ENCODE peak calls at places on chromosomes 5 and 9, in four cellular contexts. O is progenitor cell of endocrine pancreas; H is EL; T is CD8-positive, alpha-beta T cell. L is an unnamed sample.

GRCh38 chr5:112420111-112420864 is 1.2 kb upstream of the EPB41L4A start:
- DNase-seq in H (peak), T (no peak), O (peak), L (peak)

GRCh38 chr5:36763454-36763853 is 113.1 kb upstream of the NIPBL start:
- DNase-seq in T (no peak), H (no peak), O (no peak), L (no peak)

GRCh38 chr5:34648522-34649158 is 7.5 kb upstream of the RAI14 start:
- DNase-seq in O (no peak), T (no peak), H (peak), L (no peak)

GRCh38 chr5:65765582-65765981 is 43.6 kb downstream of the NLN start:
- DNase-seq in H (no peak), O (no peak), T (no peak), L (no peak)

GRCh38 chr9:109156705-109157104 is 10.3 kb downstream of the FRRS1L start:
- DNase-seq in H (no peak), T (no peak), O (no peak), L (no peak)

GRCh38 chr5:96691503-96692303 is 29.5 kb downstream of the CAST start:
- DNase-seq in O (no peak), H (peak), T (no peak), L (peak)

GRCh38 chr9:127224883-127225739 is 39.5 kb upstream of the GARNL3 start:
- DNase-seq in H (peak), T (peak), O (peak), L (peak)

GRCh38 chr9:21110708-21111576 is 30.7 kb downstream of the IFNW1 start:
- DNase-seq in O (no peak), H (peak), T (no peak), L (peak)

GRCh38 chr5:157108961-157109360 is at the start of gene HAVCR2:
- DNase-seq in H (no peak), O (no peak), T (peak), L (no peak)

GRCh38 chr9:37102476-37102875 is 17.9 kb upstream of the ZCCHC7 start:
- DNase-seq in H (no peak), O (no peak), T (no peak), L (peak)

GRCh38 chr5:96619946-96620345 is 42.2 kb upstream of the CAST start:
- DNase-seq in H (no peak), T (no peak), O (no peak), L (no peak)

GRCh38 chr5:151738125-151738848 is 20.1 kb downstream of the ATOX1 start:
- DNase-seq in H (peak), O (no peak), T (no peak), L (no peak)

GRCh38 chr5:126597156-126597555 is 2.1 kb upstream of the ALDH7A1 start:
- DNase-seq in O (no peak), H (peak), T (no peak), L (peak)

GRCh38 chr9:108443741-108444140 is 412.0 kb downstream of the ACTL7B start:
- DNase-seq in O (no peak), H (peak), T (no peak), L (peak)

GRCh38 chr5:180823938-180824629 is 21.5 kb upstream of the MGAT1 start:
- DNase-seq in O (no peak), H (no peak), T (no peak), L (no peak)

GRCh38 chr9:14356376-14356775 is 42.4 kb upstream of the NFIB start:
- DNase-seq in O (no peak), H (no peak), T (no peak), L (no peak)

GRCh38 chr9:35666547-35666946 is 1.6 kb upstream of the ARHGEF39 start:
- DNase-seq in T (no peak), H (no peak), O (no peak), L (no peak)

GRCh38 chr5:107919969-107920368 is 249.2 kb upstream of the EFNA5 start:
- DNase-seq in O (no peak), T (no peak), H (no peak), L (no peak)

GRCh38 chr5:94039101-94039500 is 297.7 kb upstream of the POU5F2 start:
- DNase-seq in H (no peak), T (no peak), O (no peak), L (no peak)

GRCh38 chr5:59768204-59769040 is 125.1 kb downstream of the PDE4D start:
- DNase-seq in H (peak), T (no peak), O (peak), L (peak)

GRCh38 chr5:14640765-14641164 is 23.8 kb upstream of the OTULIN start:
- DNase-seq in O (no peak), H (no peak), T (no peak), L (no peak)

L was measured in IMR-90.